ENCODE peak calls at places on chromosomes 6 and 20, in four cellular contexts. One of them, this sample, is unnamed.

GRCh38 chr20:20076297-20077065 is 24.1 kb downstream of the CFAP61 start:
- DNase-seq in SK-N-SH: no peak
- DNase-seq in K562: no peak
- DNase-seq in HepG2: no peak
- DNase-seq in this sample: no peak

GRCh38 chr6:135535989-135536414 is 38.5 kb upstream of the AHI1 start:
- DNase-seq in SK-N-SH: peak
- DNase-seq in K562: peak
- DNase-seq in HepG2: peak
- DNase-seq in this sample: peak

GRCh38 chr6:118810420-118811027 is 83.4 kb upstream of the ASF1A start:
- DNase-seq in SK-N-SH: no peak
- DNase-seq in K562: no peak
- DNase-seq in HepG2: no peak
- DNase-seq in this sample: no peak

GRCh38 chr6:34381086-34381485 is 11.4 kb downstream of the NUDT3 start:
- DNase-seq in SK-N-SH: no peak
- DNase-seq in K562: no peak
- DNase-seq in HepG2: no peak
- DNase-seq in this sample: no peak

GRCh38 chr6:162184465-162184864 is 543.1 kb downstream of the PRKN start:
- DNase-seq in SK-N-SH: no peak
- DNase-seq in K562: no peak
- DNase-seq in HepG2: no peak
- DNase-seq in this sample: no peak

GRCh38 chr6:166415306-166415705 is 32.6 kb upstream of the MPC1 start:
- DNase-seq in SK-N-SH: no peak
- DNase-seq in K562: no peak
- DNase-seq in HepG2: no peak
- DNase-seq in this sample: no peak

GRCh38 chr6:125816828-125817280 is 26.1 kb downstream of the NCOA7 start:
- DNase-seq in SK-N-SH: no peak
- DNase-seq in K562: no peak
- DNase-seq in HepG2: no peak
- DNase-seq in this sample: no peak

GRCh38 chr6:28943557-28944411 is 20.0 kb upstream of the TRIM27 start:
- DNase-seq in SK-N-SH: peak
- DNase-seq in K562: peak
- DNase-seq in HepG2: peak
- DNase-seq in this sample: no peak

GRCh38 chr6:88144637-88145297 is 21.4 kb downstream of the CNR1 start:
- DNase-seq in SK-N-SH: no peak
- DNase-seq in K562: no peak
- DNase-seq in HepG2: no peak
- DNase-seq in this sample: no peak

GRCh38 chr6:20403766-20404640 is 2.3 kb downstream of the E2F3 start:
- DNase-seq in SK-N-SH: peak
- DNase-seq in K562: peak
- DNase-seq in HepG2: peak
- DNase-seq in this sample: peak

GRCh38 chr6:108464506-108465084 is 96.1 kb upstream of the FOXO3 start:
- DNase-seq in SK-N-SH: no peak
- DNase-seq in K562: no peak
- DNase-seq in HepG2: peak
- DNase-seq in this sample: no peak

GRCh38 chr20:44223721-44224120 is 13.2 kb upstream of the OSER1 start:
- DNase-seq in SK-N-SH: no peak
- DNase-seq in K562: no peak
- DNase-seq in HepG2: no peak
- DNase-seq in this sample: no peak

GRCh38 chr6:15553736-15554294 is 109.0 kb downstream of the DTNBP1 start:
- DNase-seq in SK-N-SH: no peak
- DNase-seq in K562: no peak
- DNase-seq in HepG2: no peak
- DNase-seq in this sample: no peak

GRCh38 chr20:13274311-13274965 is 53.4 kb downstream of the ISM1 start:
- DNase-seq in SK-N-SH: no peak
- DNase-seq in K562: no peak
- DNase-seq in HepG2: no peak
- DNase-seq in this sample: no peak

GRCh38 chr20:13430346-13431002 is 208.3 kb downstream of the TASP1 start:
- DNase-seq in SK-N-SH: no peak
- DNase-seq in K562: no peak
- DNase-seq in HepG2: peak
- DNase-seq in this sample: peak

GRCh38 chr6:163943647-163944395 is 529.3 kb downstream of the QKI start:
- DNase-seq in SK-N-SH: no peak
- DNase-seq in K562: no peak
- DNase-seq in HepG2: no peak
- DNase-seq in this sample: no peak

GRCh38 chr6:26493258-26493657 is 6.8 kb upstream of the BTN1A1 start:
- DNase-seq in SK-N-SH: no peak
- DNase-seq in K562: peak
- DNase-seq in HepG2: peak
- DNase-seq in this sample: no peak

GRCh38 chr6:44064089-44064947 is 62.9 kb downstream of the MRPL14 start:
- DNase-seq in SK-N-SH: no peak
- DNase-seq in K562: peak
- DNase-seq in HepG2: peak
- DNase-seq in this sample: no peak

GRCh38 chr6:145891126-145891525 is 73.0 kb downstream of the SHPRH start:
- DNase-seq in SK-N-SH: no peak
- DNase-seq in K562: no peak
- DNase-seq in HepG2: peak
- DNase-seq in this sample: no peak

GRCh38 chr20:45359406-45360148 is 3.4 kb upstream of the SYS1 start:
- DNase-seq in SK-N-SH: no peak
- DNase-seq in K562: no peak
- DNase-seq in HepG2: peak
- DNase-seq in this sample: no peak

GRCh38 chr6:138007014-138007472 is 100.2 kb downstream of the PERP start:
- DNase-seq in SK-N-SH: peak
- DNase-seq in K562: peak
- DNase-seq in HepG2: peak
- DNase-seq in this sample: peak

GRCh38 chr6:68778356-68779020 is 143.4 kb downstream of the ADGRB3 start:
- DNase-seq in SK-N-SH: peak
- DNase-seq in K562: peak
- DNase-seq in HepG2: peak
- DNase-seq in this sample: no peak

GRCh38 chr6:315921-316752 is 23.9 kb downstream of the DUSP22 start:
- DNase-seq in SK-N-SH: no peak
- DNase-seq in K562: no peak
- DNase-seq in HepG2: no peak
- DNase-seq in this sample: no peak

GRCh38 chr6:77373955-77374354 is 89.3 kb downstream of the HTR1B start:
- DNase-seq in SK-N-SH: no peak
- DNase-seq in K562: no peak
- DNase-seq in HepG2: no peak
- DNase-seq in this sample: no peak

GRCh38 chr6:16476861-16477260 is 238.5 kb downstream of the GMPR start:
- DNase-seq in SK-N-SH: no peak
- DNase-seq in K562: no peak
- DNase-seq in HepG2: no peak
- DNase-seq in this sample: no peak

GRCh38 chr6:56514395-56514794 is 128.3 kb downstream of the DST start:
- DNase-seq in SK-N-SH: no peak
- DNase-seq in K562: no peak
- DNase-seq in HepG2: no peak
- DNase-seq in this sample: no peak

GRCh38 chr6:56509031-56509430 is 133.7 kb downstream of the DST start:
- DNase-seq in SK-N-SH: no peak
- DNase-seq in K562: no peak
- DNase-seq in HepG2: no peak
- DNase-seq in this sample: no peak

GRCh38 chr6:56511591-56511990 is 131.1 kb downstream of the DST start:
- DNase-seq in SK-N-SH: no peak
- DNase-seq in K562: no peak
- DNase-seq in HepG2: no peak
- DNase-seq in this sample: no peak

GRCh38 chr6:56513631-56514030 is 129.1 kb downstream of the DST start:
- DNase-seq in SK-N-SH: no peak
- DNase-seq in K562: no peak
- DNase-seq in HepG2: no peak
- DNase-seq in this sample: no peak

DNA sequence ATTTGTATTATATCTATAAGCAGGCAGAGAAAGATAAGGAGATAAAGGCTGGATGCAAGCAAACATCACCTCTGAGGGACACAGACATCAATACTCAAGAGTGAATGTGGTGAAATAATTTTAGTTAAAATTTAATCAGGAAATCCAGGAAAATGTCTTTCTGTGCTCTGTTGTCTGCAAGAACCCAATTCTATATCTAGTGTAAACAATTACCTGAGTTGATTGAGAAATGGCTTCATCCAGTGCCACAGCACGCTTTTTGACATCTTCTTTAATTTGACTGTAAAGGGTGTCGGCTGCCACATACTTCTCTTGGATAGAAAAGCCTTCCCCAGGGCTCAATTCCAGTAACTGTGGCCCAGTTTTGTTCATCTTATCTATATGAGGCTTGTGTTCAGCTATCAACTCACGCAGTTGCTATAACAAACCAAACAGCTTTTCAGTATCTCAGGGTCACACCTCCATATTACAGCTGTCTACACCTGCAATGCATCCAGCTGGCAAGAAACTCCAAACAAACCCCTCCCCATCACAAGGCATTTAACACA is 131.6 kb downstream of the DST start:
- DNase-seq in SK-N-SH: no peak
- DNase-seq in K562: peak
- DNase-seq in HepG2: peak
- DNase-seq in this sample: no peak
- TF ChIP-seq ELF1 in SK-N-SH: no peak
- TF ChIP-seq ELF1 in K562: no peak
- TF ChIP-seq ELF1 in HepG2: no peak
- TF ChIP-seq ELF1 in this sample: no peak

GRCh38 chr6:21828689-21829088 is 235.1 kb downstream of the SOX4 start:
- DNase-seq in SK-N-SH: no peak
- DNase-seq in K562: no peak
- DNase-seq in HepG2: no peak
- DNase-seq in this sample: no peak

GRCh38 chr6:21829126-21829525 is 235.6 kb downstream of the SOX4 start:
- DNase-seq in SK-N-SH: no peak
- DNase-seq in K562: no peak
- DNase-seq in HepG2: no peak
- DNase-seq in this sample: no peak

GRCh38 chr6:21826460-21826859 is 232.9 kb downstream of the SOX4 start:
- DNase-seq in SK-N-SH: no peak
- DNase-seq in K562: no peak
- DNase-seq in HepG2: no peak
- DNase-seq in this sample: no peak

GRCh38 chr6:21826031-21826430 is 232.5 kb downstream of the SOX4 start:
- DNase-seq in SK-N-SH: no peak
- DNase-seq in K562: no peak
- DNase-seq in HepG2: peak
- DNase-seq in this sample: no peak

GRCh38 chr6:21827425-21828192 is 234.1 kb downstream of the SOX4 start:
- DNase-seq in SK-N-SH: no peak
- DNase-seq in K562: no peak
- DNase-seq in HepG2: no peak
- DNase-seq in this sample: no peak
- TF ChIP-seq ELF1 in SK-N-SH: no peak
- TF ChIP-seq ELF1 in K562: no peak
- TF ChIP-seq ELF1 in HepG2: no peak
- TF ChIP-seq ELF1 in this sample: no peak

GRCh38 chr20:10666221-10667076 is 7.3 kb downstream of the JAG1 start:
- DNase-seq in SK-N-SH: no peak
- DNase-seq in K562: no peak
- DNase-seq in HepG2: no peak
- DNase-seq in this sample: no peak

GRCh38 chr20:10667077-10667401 is 6.8 kb downstream of the JAG1 start:
- DNase-seq in SK-N-SH: no peak
- DNase-seq in K562: no peak
- DNase-seq in HepG2: no peak
- DNase-seq in this sample: no peak

GRCh38 chr20:10668677-10669368 is 5.0 kb downstream of the JAG1 start:
- DNase-seq in SK-N-SH: no peak
- DNase-seq in K562: no peak
- DNase-seq in HepG2: no peak
- DNase-seq in this sample: no peak

GRCh38 chr20:10665791-10666190 is 8.0 kb downstream of the JAG1 start:
- DNase-seq in SK-N-SH: no peak
- DNase-seq in K562: no peak
- DNase-seq in HepG2: no peak
- DNase-seq in this sample: no peak

GRCh38 chr20:10667560-10668167 is 6.1 kb downstream of the JAG1 start:
- DNase-seq in SK-N-SH: no peak
- DNase-seq in K562: no peak
- DNase-seq in HepG2: no peak
- DNase-seq in this sample: no peak
- TF ChIP-seq ELF1 in SK-N-SH: no peak
- TF ChIP-seq ELF1 in K562: no peak
- TF ChIP-seq ELF1 in HepG2: no peak
- TF ChIP-seq ELF1 in this sample: no peak

GRCh38 chr6:111769365-111770127 is 103.7 kb downstream of the FYN start:
- DNase-seq in SK-N-SH: no peak
- DNase-seq in K562: no peak
- DNase-seq in HepG2: no peak
- DNase-seq in this sample: no peak

GRCh38 chr6:111770263-111771083 is 102.8 kb downstream of the FYN start:
- DNase-seq in SK-N-SH: no peak
- DNase-seq in K562: no peak
- DNase-seq in HepG2: no peak
- DNase-seq in this sample: no peak

GRCh38 chr6:111767752-111768430 is 105.4 kb downstream of the FYN start:
- DNase-seq in SK-N-SH: no peak
- DNase-seq in K562: no peak
- DNase-seq in HepG2: no peak
- DNase-seq in this sample: no peak

GRCh38 chr6:111766524-111766857 is 106.8 kb downstream of the FYN start:
- DNase-seq in SK-N-SH: no peak
- DNase-seq in K562: no peak
- DNase-seq in HepG2: no peak
- DNase-seq in this sample: no peak

DNA sequence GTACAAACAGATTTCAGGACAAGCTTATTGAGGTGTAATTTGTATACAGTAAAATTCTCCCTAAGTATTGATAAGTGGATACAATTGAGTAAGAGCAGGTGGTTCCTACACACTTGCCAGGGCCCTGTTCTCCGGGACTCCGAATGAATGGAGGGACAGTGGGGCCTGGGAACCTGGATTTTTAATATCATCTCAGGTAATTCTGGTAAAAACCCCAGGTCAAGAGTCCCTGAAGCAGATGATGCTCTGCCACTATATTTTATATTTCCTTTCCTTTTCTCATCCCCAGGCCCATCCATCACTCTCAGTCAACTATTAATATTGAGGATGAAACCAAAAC is 104.9 kb downstream of the FYN start:
- DNase-seq in SK-N-SH: no peak
- DNase-seq in K562: peak
- DNase-seq in HepG2: no peak
- DNase-seq in this sample: no peak
- TF ChIP-seq ELF1 in SK-N-SH: no peak
- TF ChIP-seq ELF1 in K562: no peak
- TF ChIP-seq ELF1 in HepG2: no peak
- TF ChIP-seq ELF1 in this sample: no peak

GRCh38 chr6:36594816-36595167 is 630 bp downstream of the SRSF3 start:
- DNase-seq in SK-N-SH: no peak
- DNase-seq in K562: no peak
- DNase-seq in HepG2: no peak
- DNase-seq in this sample: no peak
- TF ChIP-seq ELF1 in SK-N-SH: no peak
- TF ChIP-seq ELF1 in K562: no peak
- TF ChIP-seq ELF1 in HepG2: no peak
- TF ChIP-seq ELF1 in this sample: no peak

This sample was measured in HCT116.